ENCODE peak calls at places on chromosomes 11 and 22, in nine cellular contexts. One of them, this sample, is unnamed.

GRCh38 chr11:110565690-110566336 is 136.1 kb downstream of the FDX1 start:
- DNase-seq in H9: no peak
- DNase-seq in A549: no peak
- DNase-seq in NCI-H460: no peak
- DNase-seq in NAMALWA: no peak
- DNase-seq in tibial nerve: no peak
- DNase-seq in adipocyte: no peak
- DNase-seq in AG10803: no peak
- DNase-seq in activated CD4-positive, CD25-positive, alpha-beta regulatory T cell: no peak
- DNase-seq in this sample: no peak

GRCh38 chr11:116703421-116703820 is 69.4 kb downstream of the BUD13 start:
- DNase-seq in AG10803: no peak
- DNase-seq in NCI-H460: no peak
- DNase-seq in NAMALWA: peak
- DNase-seq in H9: peak
- DNase-seq in A549: no peak
- DNase-seq in activated CD4-positive, CD25-positive, alpha-beta regulatory T cell: no peak
- DNase-seq in adipocyte: no peak
- DNase-seq in tibial nerve: no peak
- DNase-seq in this sample: no peak

GRCh38 chr11:127133061-127133460 is 132.5 kb upstream of the KIRREL3 start:
- DNase-seq in AG10803: no peak
- DNase-seq in activated CD4-positive, CD25-positive, alpha-beta regulatory T cell: no peak
- DNase-seq in NCI-H460: no peak
- DNase-seq in tibial nerve: no peak
- DNase-seq in A549: no peak
- DNase-seq in NAMALWA: no peak
- DNase-seq in H9: no peak
- DNase-seq in adipocyte: no peak
- DNase-seq in this sample: no peak

GRCh38 chr11:85867751-85868150 is 12.6 kb downstream of the CCDC83 start:
- DNase-seq in NAMALWA: no peak
- DNase-seq in NCI-H460: no peak
- DNase-seq in activated CD4-positive, CD25-positive, alpha-beta regulatory T cell: no peak
- DNase-seq in AG10803: peak
- DNase-seq in A549: no peak
- DNase-seq in tibial nerve: no peak
- DNase-seq in adipocyte: peak
- DNase-seq in H9: no peak
- DNase-seq in this sample: no peak

GRCh38 chr11:1297011-1297575 is 12.3 kb downstream of the TOLLIP start:
- DNase-seq in NCI-H460: no peak
- DNase-seq in NAMALWA: no peak
- DNase-seq in activated CD4-positive, CD25-positive, alpha-beta regulatory T cell: no peak
- DNase-seq in A549: no peak
- DNase-seq in adipocyte: no peak
- DNase-seq in H9: peak
- DNase-seq in AG10803: no peak
- DNase-seq in tibial nerve: no peak
- DNase-seq in this sample: peak

GRCh38 chr11:95832763-95833162 is 42.5 kb downstream of the CEP57 start:
- DNase-seq in A549: no peak
- DNase-seq in AG10803: peak
- DNase-seq in NCI-H460: no peak
- DNase-seq in adipocyte: no peak
- DNase-seq in activated CD4-positive, CD25-positive, alpha-beta regulatory T cell: no peak
- DNase-seq in tibial nerve: no peak
- DNase-seq in NAMALWA: no peak
- DNase-seq in H9: no peak
- DNase-seq in this sample: no peak

GRCh38 chr11:134754823-134755198 is 342.8 kb upstream of the B3GAT1 start:
- DNase-seq in adipocyte: no peak
- DNase-seq in NAMALWA: no peak
- DNase-seq in tibial nerve: no peak
- DNase-seq in H9: no peak
- DNase-seq in NCI-H460: no peak
- DNase-seq in A549: no peak
- DNase-seq in activated CD4-positive, CD25-positive, alpha-beta regulatory T cell: no peak
- DNase-seq in AG10803: no peak
- DNase-seq in this sample: no peak

GRCh38 chr22:46737976-46738641 is at the start of gene CERK:
- DNase-seq in adipocyte: peak
- DNase-seq in A549: peak
- DNase-seq in AG10803: peak
- DNase-seq in NAMALWA: peak
- DNase-seq in NCI-H460: peak
- DNase-seq in tibial nerve: peak
- DNase-seq in activated CD4-positive, CD25-positive, alpha-beta regulatory T cell: peak
- DNase-seq in H9: peak
- DNase-seq in this sample: peak

GRCh38 chr22:42726811-42727210 is 6.1 kb upstream of the A4GALT start:
- DNase-seq in activated CD4-positive, CD25-positive, alpha-beta regulatory T cell: no peak
- DNase-seq in A549: no peak
- DNase-seq in NCI-H460: no peak
- DNase-seq in NAMALWA: no peak
- DNase-seq in AG10803: no peak
- DNase-seq in H9: no peak
- DNase-seq in tibial nerve: no peak
- DNase-seq in adipocyte: no peak
- DNase-seq in this sample: no peak

GRCh38 chr22:37241351-37242142 is 2.5 kb downstream of the RAC2 start:
- DNase-seq in AG10803: no peak
- DNase-seq in tibial nerve: no peak
- DNase-seq in activated CD4-positive, CD25-positive, alpha-beta regulatory T cell: no peak
- DNase-seq in adipocyte: no peak
- DNase-seq in NCI-H460: no peak
- DNase-seq in NAMALWA: no peak
- DNase-seq in H9: no peak
- DNase-seq in A549: no peak
- DNase-seq in this sample: no peak

GRCh38 chr11:8095356-8095755 is 14.3 kb downstream of the TUB start:
- DNase-seq in tibial nerve: no peak
- DNase-seq in activated CD4-positive, CD25-positive, alpha-beta regulatory T cell: no peak
- DNase-seq in A549: no peak
- DNase-seq in NAMALWA: no peak
- DNase-seq in AG10803: no peak
- DNase-seq in adipocyte: no peak
- DNase-seq in NCI-H460: no peak
- DNase-seq in H9: peak
- DNase-seq in this sample: no peak

GRCh38 chr11:67629386-67630229 is at the start of gene NUDT8:
- DNase-seq in H9: peak
- DNase-seq in tibial nerve: peak
- DNase-seq in adipocyte: peak
- DNase-seq in A549: peak
- DNase-seq in NAMALWA: peak
- DNase-seq in activated CD4-positive, CD25-positive, alpha-beta regulatory T cell: peak
- DNase-seq in NCI-H460: peak
- DNase-seq in AG10803: peak
- DNase-seq in this sample: peak

GRCh38 chr11:124946735-124947141 is 7.3 kb upstream of the CCDC15 start:
- DNase-seq in tibial nerve: no peak
- DNase-seq in NCI-H460: no peak
- DNase-seq in H9: no peak
- DNase-seq in NAMALWA: no peak
- DNase-seq in A549: no peak
- DNase-seq in AG10803: peak
- DNase-seq in adipocyte: peak
- DNase-seq in activated CD4-positive, CD25-positive, alpha-beta regulatory T cell: no peak
- DNase-seq in this sample: no peak

GRCh38 chr11:71442123-71442522 is 6.1 kb downstream of the DHCR7 start:
- DNase-seq in activated CD4-positive, CD25-positive, alpha-beta regulatory T cell: no peak
- DNase-seq in NAMALWA: no peak
- DNase-seq in NCI-H460: no peak
- DNase-seq in adipocyte: no peak
- DNase-seq in tibial nerve: no peak
- DNase-seq in AG10803: no peak
- DNase-seq in A549: no peak
- DNase-seq in H9: no peak
- DNase-seq in this sample: no peak

GRCh38 chr22:28373841-28374240 is 305.8 kb downstream of the TTC28 start:
- DNase-seq in A549: no peak
- DNase-seq in activated CD4-positive, CD25-positive, alpha-beta regulatory T cell: no peak
- DNase-seq in NAMALWA: no peak
- DNase-seq in adipocyte: peak
- DNase-seq in NCI-H460: no peak
- DNase-seq in AG10803: peak
- DNase-seq in H9: no peak
- DNase-seq in tibial nerve: no peak
- DNase-seq in this sample: no peak

GRCh38 chr11:46279393-46280099 is 2.1 kb downstream of the CREB3L1 start:
- DNase-seq in AG10803: peak
- DNase-seq in NAMALWA: no peak
- DNase-seq in H9: no peak
- DNase-seq in NCI-H460: no peak
- DNase-seq in A549: no peak
- DNase-seq in adipocyte: peak
- DNase-seq in activated CD4-positive, CD25-positive, alpha-beta regulatory T cell: no peak
- DNase-seq in tibial nerve: no peak
- DNase-seq in this sample: no peak

GRCh38 chr11:107957109-107957588 is 28.9 kb downstream of the RAB39A start:
- DNase-seq in adipocyte: peak
- DNase-seq in AG10803: peak
- DNase-seq in A549: no peak
- DNase-seq in H9: no peak
- DNase-seq in activated CD4-positive, CD25-positive, alpha-beta regulatory T cell: no peak
- DNase-seq in NAMALWA: peak
- DNase-seq in tibial nerve: peak
- DNase-seq in NCI-H460: no peak
- DNase-seq in this sample: no peak

GRCh38 chr11:72069787-72070251 is 10.5 kb downstream of the NUMA1 start:
- DNase-seq in tibial nerve: peak
- DNase-seq in NAMALWA: no peak
- DNase-seq in H9: peak
- DNase-seq in AG10803: peak
- DNase-seq in A549: peak
- DNase-seq in NCI-H460: peak
- DNase-seq in adipocyte: peak
- DNase-seq in activated CD4-positive, CD25-positive, alpha-beta regulatory T cell: no peak
- DNase-seq in this sample: no peak

GRCh38 chr22:47337161-47337621 is 574.7 kb downstream of the TBC1D22A start:
- DNase-seq in NCI-H460: peak
- DNase-seq in adipocyte: peak
- DNase-seq in H9: no peak
- DNase-seq in A549: peak
- DNase-seq in NAMALWA: no peak
- DNase-seq in tibial nerve: no peak
- DNase-seq in AG10803: peak
- DNase-seq in activated CD4-positive, CD25-positive, alpha-beta regulatory T cell: no peak
- DNase-seq in this sample: no peak

GRCh38 chr11:8097062-8097814 is 16.2 kb downstream of the TUB start:
- DNase-seq in adipocyte: no peak
- DNase-seq in A549: no peak
- DNase-seq in activated CD4-positive, CD25-positive, alpha-beta regulatory T cell: no peak
- DNase-seq in NCI-H460: no peak
- DNase-seq in tibial nerve: no peak
- DNase-seq in NAMALWA: no peak
- DNase-seq in AG10803: no peak
- DNase-seq in H9: no peak
- DNase-seq in this sample: no peak

GRCh38 chr11:88590366-88590765 is 252.8 kb upstream of the CTSC start:
- DNase-seq in NAMALWA: no peak
- DNase-seq in NCI-H460: no peak
- DNase-seq in tibial nerve: no peak
- DNase-seq in A549: no peak
- DNase-seq in H9: no peak
- DNase-seq in AG10803: no peak
- DNase-seq in activated CD4-positive, CD25-positive, alpha-beta regulatory T cell: no peak
- DNase-seq in adipocyte: no peak
- DNase-seq in this sample: no peak

GRCh38 chr22:32950366-32950765 is 107.8 kb downstream of the SYN3 start:
- DNase-seq in A549: no peak
- DNase-seq in AG10803: no peak
- DNase-seq in H9: no peak
- DNase-seq in activated CD4-positive, CD25-positive, alpha-beta regulatory T cell: no peak
- DNase-seq in tibial nerve: no peak
- DNase-seq in adipocyte: no peak
- DNase-seq in NCI-H460: no peak
- DNase-seq in NAMALWA: no peak
- DNase-seq in this sample: no peak

GRCh38 chr22:20965888-20966855 is 883 bp upstream of the AIFM3 start:
- DNase-seq in NAMALWA: no peak
- DNase-seq in NCI-H460: no peak
- DNase-seq in activated CD4-positive, CD25-positive, alpha-beta regulatory T cell: no peak
- DNase-seq in tibial nerve: no peak
- DNase-seq in H9: no peak
- DNase-seq in A549: no peak
- DNase-seq in AG10803: no peak
- DNase-seq in adipocyte: no peak
- DNase-seq in this sample: no peak

GRCh38 chr11:119742263-119742861 is 13.4 kb upstream of the NECTIN1 start:
- DNase-seq in H9: peak
- DNase-seq in AG10803: no peak
- DNase-seq in NAMALWA: no peak
- DNase-seq in tibial nerve: no peak
- DNase-seq in NCI-H460: no peak
- DNase-seq in adipocyte: peak
- DNase-seq in A549: no peak
- DNase-seq in activated CD4-positive, CD25-positive, alpha-beta regulatory T cell: no peak
- DNase-seq in this sample: peak

GRCh38 chr22:44848296-44848741 is 95.9 kb downstream of the ARHGAP8 start:
- DNase-seq in adipocyte: no peak
- DNase-seq in AG10803: no peak
- DNase-seq in NAMALWA: no peak
- DNase-seq in H9: no peak
- DNase-seq in tibial nerve: no peak
- DNase-seq in NCI-H460: no peak
- DNase-seq in activated CD4-positive, CD25-positive, alpha-beta regulatory T cell: no peak
- DNase-seq in A549: no peak
- DNase-seq in this sample: no peak

GRCh38 chr22:42905702-42906183 is 48.7 kb upstream of the ARFGAP3 start:
- DNase-seq in tibial nerve: no peak
- DNase-seq in H9: no peak
- DNase-seq in adipocyte: no peak
- DNase-seq in NCI-H460: no peak
- DNase-seq in activated CD4-positive, CD25-positive, alpha-beta regulatory T cell: no peak
- DNase-seq in NAMALWA: no peak
- DNase-seq in AG10803: no peak
- DNase-seq in A549: no peak
- DNase-seq in this sample: no peak

GRCh38 chr22:37823134-37823985 is at the start of gene GALR3:
- DNase-seq in A549: no peak
- DNase-seq in adipocyte: no peak
- DNase-seq in AG10803: no peak
- DNase-seq in NAMALWA: no peak
- DNase-seq in tibial nerve: no peak
- DNase-seq in activated CD4-positive, CD25-positive, alpha-beta regulatory T cell: no peak
- DNase-seq in NCI-H460: no peak
- DNase-seq in H9: no peak
- DNase-seq in this sample: no peak

GRCh38 chr11:95593101-95593500 is 196.5 kb downstream of the FAM76B start:
- DNase-seq in activated CD4-positive, CD25-positive, alpha-beta regulatory T cell: no peak
- DNase-seq in AG10803: no peak
- DNase-seq in NCI-H460: no peak
- DNase-seq in A549: no peak
- DNase-seq in H9: no peak
- DNase-seq in NAMALWA: no peak
- DNase-seq in adipocyte: peak
- DNase-seq in tibial nerve: no peak
- DNase-seq in this sample: no peak

GRCh38 chr11:1487091-1487850 is 692 bp upstream of the MOB2 start:
- DNase-seq in H9: no peak
- DNase-seq in adipocyte: no peak
- DNase-seq in tibial nerve: no peak
- DNase-seq in A549: no peak
- DNase-seq in NCI-H460: no peak
- DNase-seq in NAMALWA: no peak
- DNase-seq in activated CD4-positive, CD25-positive, alpha-beta regulatory T cell: no peak
- DNase-seq in AG10803: no peak
- DNase-seq in this sample: no peak

GRCh38 chr11:19426719-19427066 is 185.9 kb upstream of the E2F8 start:
- DNase-seq in AG10803: peak
- DNase-seq in H9: no peak
- DNase-seq in adipocyte: no peak
- DNase-seq in A549: no peak
- DNase-seq in activated CD4-positive, CD25-positive, alpha-beta regulatory T cell: no peak
- DNase-seq in tibial nerve: no peak
- DNase-seq in NAMALWA: no peak
- DNase-seq in NCI-H460: no peak
- DNase-seq in this sample: no peak

GRCh38 chr11:73178092-73178539 is 36.0 kb upstream of the FCHSD2 start:
- DNase-seq in A549: peak
- DNase-seq in activated CD4-positive, CD25-positive, alpha-beta regulatory T cell: peak
- DNase-seq in H9: peak
- DNase-seq in tibial nerve: peak
- DNase-seq in NAMALWA: peak
- DNase-seq in NCI-H460: peak
- DNase-seq in adipocyte: peak
- DNase-seq in AG10803: peak
- DNase-seq in this sample: peak